ENCODE peak calls at places on chromosome 4, in four cellular contexts. J, F, M and K are unnamed samples.

GRCh38 chr4:72568959-72569718 is at the start of gene ADAMTS3:
- DNase-seq in J (peak), F (peak), M (peak), K (peak)

GRCh38 chr4:14257903-14258302 is 630.4 kb upstream of the BOD1L1 start:
- DNase-seq in J (no peak), F (no peak), M (no peak), K (no peak)

GRCh38 chr4:122309988-122310626 is 68.7 kb upstream of the ADAD1 start:
- DNase-seq in J (no peak), F (no peak), M (peak), K (no peak)

GRCh38 chr4:24607338-24607737 is 23.0 kb upstream of the DHX15 start:
- DNase-seq in J (no peak), F (no peak), M (peak), K (no peak)

GRCh38 chr4:11423465-11423864 is 5.2 kb downstream of the HS3ST1 start:
- DNase-seq in J (no peak), F (no peak), M (no peak), K (no peak)

GRCh38 chr4:37662861-37663390 is 23.2 kb downstream of the RELL1 start:
- DNase-seq in J (no peak), F (no peak), M (no peak), K (no peak)

GRCh38 chr4:157655101-157655818 is 434.7 kb downstream of the GRIA2 start:
- DNase-seq in J (no peak), F (no peak), M (no peak), K (no peak)

GRCh38 chr4:6917445-6918241 is 8.0 kb downstream of the TBC1D14 start:
- DNase-seq in J (peak), F (no peak), M (peak), K (no peak)

GRCh38 chr4:18691431-18692200 is 670.1 kb upstream of the LCORL start:
- DNase-seq in J (peak), F (no peak), M (no peak), K (peak)

GRCh38 chr4:40603281-40603680 is 26.4 kb downstream of the RBM47 start:
- DNase-seq in J (no peak), F (no peak), M (no peak), K (no peak)

GRCh38 chr4:152065545-152065944 is 304.7 kb upstream of the GATB start:
- DNase-seq in J (no peak), F (no peak), M (no peak), K (no peak)

GRCh38 chr4:135177323-135177722 is 975.7 kb upstream of the PABPC4L start:
- DNase-seq in J (no peak), F (no peak), M (no peak), K (no peak)

GRCh38 chr4:112473985-112474384 is 42.0 kb downstream of the NEUROG2 start:
- DNase-seq in J (no peak), F (no peak), M (no peak), K (no peak)
- H3K27ac ChIP-seq in J (no peak), F (no peak), M (no peak), K (no peak)

GRCh38 chr4:163404570-163404969 is 60.9 kb downstream of the NPY5R start:
- DNase-seq in J (no peak), F (no peak), M (no peak), K (no peak)
- H3K4me3 ChIP-seq in J (peak), F (no peak), M (no peak), K (no peak)

DNA sequence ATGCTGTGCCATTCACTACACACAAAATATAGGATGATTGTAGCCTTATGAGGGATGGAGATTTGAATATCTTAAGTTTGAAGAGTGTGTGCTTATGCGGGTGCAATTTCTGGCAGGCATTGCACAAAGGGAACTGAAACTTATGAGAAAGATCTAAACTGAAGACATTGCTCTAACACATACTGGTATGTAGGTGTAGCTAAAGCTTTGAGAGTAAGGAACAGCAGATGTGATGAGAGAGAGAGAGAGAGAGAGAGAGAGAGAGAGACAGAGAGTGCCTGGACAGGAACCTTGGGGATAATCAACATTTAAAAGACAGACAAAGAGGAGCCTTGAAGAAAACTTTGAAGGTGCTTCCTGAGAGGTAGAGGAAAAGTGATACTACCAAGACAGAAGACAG is 379.7 kb downstream of the SPRY1 start:
- DNase-seq in J (no peak), F (no peak), M (no peak), K (no peak)
- H3K27ac ChIP-seq in J (no peak), F (no peak), M (no peak), K (no peak)

GRCh38 chr4:119663160-119663788 is 34.7 kb upstream of the PDE5A start:
- DNase-seq in J (no peak), F (no peak), M (no peak), K (no peak)
- H3K4me3 ChIP-seq in J (no peak), F (peak), M (peak), K (no peak)